ENCODE peak calls at places on chromosome 18, in eight cellular contexts. One of them, this sample, is unnamed.

GRCh38 chr18:69968073-69968472 is 20.4 kb upstream of the CD226 start:
- DNase-seq in transverse colon: no peak
- DNase-seq in DND-41: peak; percentile 62
- DNase-seq in psoas muscle: no peak
- DNase-seq in hepatocyte: no peak
- DNase-seq in HepG2: no peak
- DNase-seq in Peyer's patch: no peak
- DNase-seq in GM23338: peak; percentile 28
- DNase-seq in this sample: no peak

GRCh38 chr18:42931501-42931900 is 184.0 kb downstream of the RIT2 start:
- DNase-seq in transverse colon: no peak
- DNase-seq in DND-41: no peak
- DNase-seq in psoas muscle: no peak
- DNase-seq in hepatocyte: peak; percentile 8
- DNase-seq in HepG2: no peak
- DNase-seq in Peyer's patch: no peak
- DNase-seq in GM23338: no peak
- DNase-seq in this sample: no peak

GRCh38 chr18:58535340-58536186 is 93.3 kb downstream of the ALPK2 start:
- DNase-seq in transverse colon: no peak
- DNase-seq in DND-41: no peak
- DNase-seq in psoas muscle: no peak
- DNase-seq in hepatocyte: no peak
- DNase-seq in HepG2: no peak
- DNase-seq in Peyer's patch: no peak
- DNase-seq in GM23338: no peak
- DNase-seq in this sample: no peak

GRCh38 chr18:13570216-13570615 is 156.1 kb downstream of the FAM210A start:
- DNase-seq in transverse colon: no peak
- DNase-seq in DND-41: no peak
- DNase-seq in psoas muscle: no peak
- DNase-seq in hepatocyte: no peak
- DNase-seq in HepG2: no peak
- DNase-seq in Peyer's patch: no peak
- DNase-seq in GM23338: no peak
- DNase-seq in this sample: no peak

GRCh38 chr18:59060540-59060939 is 79.1 kb upstream of the SEC11C start:
- DNase-seq in transverse colon: no peak
- DNase-seq in DND-41: no peak
- DNase-seq in psoas muscle: no peak
- DNase-seq in hepatocyte: no peak
- DNase-seq in HepG2: no peak
- DNase-seq in Peyer's patch: no peak
- DNase-seq in GM23338: no peak
- DNase-seq in this sample: no peak

GRCh38 chr18:24031916-24032315 is 17.4 kb downstream of the TTC39C start:
- DNase-seq in transverse colon: no peak
- DNase-seq in DND-41: no peak
- DNase-seq in psoas muscle: no peak
- DNase-seq in hepatocyte: no peak
- DNase-seq in HepG2: no peak
- DNase-seq in Peyer's patch: no peak
- DNase-seq in GM23338: no peak
- DNase-seq in this sample: no peak

GRCh38 chr18:48297139-48297538 is 112.0 kb downstream of the ZBTB7C start:
- DNase-seq in transverse colon: no peak
- DNase-seq in DND-41: no peak
- DNase-seq in psoas muscle: no peak
- DNase-seq in hepatocyte: no peak
- DNase-seq in HepG2: no peak
- DNase-seq in Peyer's patch: no peak
- DNase-seq in GM23338: no peak
- DNase-seq in this sample: no peak

GRCh38 chr18:78905334-78905733 is 74.3 kb upstream of the SALL3 start:
- DNase-seq in transverse colon: no peak
- DNase-seq in DND-41: no peak
- DNase-seq in psoas muscle: no peak
- DNase-seq in hepatocyte: no peak
- DNase-seq in HepG2: no peak
- DNase-seq in Peyer's patch: no peak
- DNase-seq in GM23338: no peak
- DNase-seq in this sample: no peak

GRCh38 chr18:12657048-12657848 is 659 bp downstream of the SPIRE1 start:
- DNase-seq in transverse colon: peak; percentile 23
- DNase-seq in DND-41: no peak
- DNase-seq in psoas muscle: peak; percentile 69
- DNase-seq in hepatocyte: peak; percentile 72
- DNase-seq in HepG2: no peak
- DNase-seq in Peyer's patch: no peak
- DNase-seq in GM23338: peak; percentile 50
- DNase-seq in this sample: no peak

GRCh38 chr18:73891572-73892421 is 255.8 kb downstream of the FBXO15 start:
- DNase-seq in transverse colon: no peak
- DNase-seq in DND-41: no peak
- DNase-seq in psoas muscle: no peak
- DNase-seq in hepatocyte: peak; percentile 15
- DNase-seq in HepG2: no peak
- DNase-seq in Peyer's patch: no peak
- DNase-seq in GM23338: peak; percentile 89
- DNase-seq in this sample: no peak

GRCh38 chr18:68874361-68874760 is 76.5 kb downstream of the CCDC102B start:
- DNase-seq in transverse colon: no peak
- DNase-seq in DND-41: no peak
- DNase-seq in psoas muscle: no peak
- DNase-seq in hepatocyte: no peak
- DNase-seq in HepG2: no peak
- DNase-seq in Peyer's patch: no peak
- DNase-seq in GM23338: no peak
- DNase-seq in this sample: no peak

GRCh38 chr18:68742206-68742605 is 27.3 kb upstream of the TMX3 start:
- DNase-seq in transverse colon: no peak
- DNase-seq in DND-41: no peak
- DNase-seq in psoas muscle: no peak
- DNase-seq in hepatocyte: no peak
- DNase-seq in HepG2: no peak
- DNase-seq in Peyer's patch: no peak
- DNase-seq in GM23338: no peak
- DNase-seq in this sample: no peak

GRCh38 chr18:80203243-80203642 is 44.1 kb downstream of the PARD6G start:
- DNase-seq in transverse colon: no peak
- DNase-seq in DND-41: no peak
- DNase-seq in psoas muscle: no peak
- DNase-seq in hepatocyte: no peak
- DNase-seq in HepG2: no peak
- DNase-seq in Peyer's patch: no peak
- DNase-seq in GM23338: no peak
- DNase-seq in this sample: no peak

GRCh38 chr18:75830848-75831247 is 403.3 kb upstream of the SMIM21 start:
- DNase-seq in transverse colon: no peak
- DNase-seq in DND-41: no peak
- DNase-seq in psoas muscle: no peak
- DNase-seq in hepatocyte: no peak
- DNase-seq in HepG2: no peak
- DNase-seq in Peyer's patch: no peak
- DNase-seq in GM23338: no peak
- DNase-seq in this sample: no peak

GRCh38 chr18:32730620-32731021 is 42.2 kb downstream of the KLHL14 start:
- DNase-seq in transverse colon: no peak
- DNase-seq in DND-41: peak; percentile 31
- DNase-seq in psoas muscle: no peak
- DNase-seq in hepatocyte: no peak
- DNase-seq in HepG2: no peak
- DNase-seq in Peyer's patch: no peak
- DNase-seq in GM23338: no peak
- DNase-seq in this sample: no peak

GRCh38 chr18:7572837-7573236 is 5.7 kb downstream of the PTPRM start:
- DNase-seq in transverse colon: no peak
- DNase-seq in DND-41: no peak
- DNase-seq in psoas muscle: no peak
- DNase-seq in hepatocyte: no peak
- DNase-seq in HepG2: no peak
- DNase-seq in Peyer's patch: no peak
- DNase-seq in GM23338: no peak
- DNase-seq in this sample: no peak
- H3K4me3 ChIP-seq in transverse colon: no peak overlapping the region
- H3K4me3 ChIP-seq in DND-41: no peak overlapping the region
- H3K4me3 ChIP-seq in psoas muscle: no peak overlapping the region
- H3K4me3 ChIP-seq in hepatocyte: no peak overlapping the region
- H3K4me3 ChIP-seq in HepG2: no peak overlapping the region
- H3K4me3 ChIP-seq in Peyer's patch: no peak overlapping the region
- H3K4me3 ChIP-seq in GM23338: no peak overlapping the region
- H3K4me3 ChIP-seq in this sample: no peak overlapping the region

GRCh38 chr18:36415606-36416005 is 118.1 kb downstream of the FHOD3 start:
- DNase-seq in transverse colon: no peak
- DNase-seq in DND-41: no peak
- DNase-seq in psoas muscle: no peak
- DNase-seq in hepatocyte: no peak
- DNase-seq in HepG2: no peak
- DNase-seq in Peyer's patch: no peak
- DNase-seq in GM23338: no peak
- DNase-seq in this sample: no peak

GRCh38 chr18:36424741-36425142 is 127.2 kb downstream of the FHOD3 start:
- DNase-seq in transverse colon: no peak
- DNase-seq in DND-41: no peak
- DNase-seq in psoas muscle: no peak
- DNase-seq in hepatocyte: peak; percentile 51
- DNase-seq in HepG2: peak; percentile 6
- DNase-seq in Peyer's patch: no peak
- DNase-seq in GM23338: no peak
- DNase-seq in this sample: no peak

GRCh38 chr18:36420826-36421225 is 123.3 kb downstream of the FHOD3 start:
- DNase-seq in transverse colon: no peak
- DNase-seq in DND-41: no peak
- DNase-seq in psoas muscle: no peak
- DNase-seq in hepatocyte: no peak
- DNase-seq in HepG2: no peak
- DNase-seq in Peyer's patch: no peak
- DNase-seq in GM23338: no peak
- DNase-seq in this sample: no peak

GRCh38 chr18:36419188-36419912 is 121.8 kb downstream of the FHOD3 start:
- DNase-seq in transverse colon: no peak
- DNase-seq in DND-41: no peak
- DNase-seq in psoas muscle: no peak
- DNase-seq in hepatocyte: no peak
- DNase-seq in HepG2: no peak
- DNase-seq in Peyer's patch: no peak
- DNase-seq in GM23338: no peak
- DNase-seq in this sample: no peak

GRCh38 chr18:36419913-36420531 is 122.5 kb downstream of the FHOD3 start:
- DNase-seq in transverse colon: no peak
- DNase-seq in DND-41: peak; percentile 8
- DNase-seq in psoas muscle: no peak
- DNase-seq in hepatocyte: peak; percentile 28
- DNase-seq in HepG2: peak; percentile 5
- DNase-seq in Peyer's patch: no peak
- DNase-seq in GM23338: peak; percentile 43
- DNase-seq in this sample: no peak
- TF ChIP-seq CTCF in transverse colon: peak; percentile 7
- TF ChIP-seq CTCF in DND-41: peak; percentile 26
- TF ChIP-seq CTCF in psoas muscle: peak; percentile 48
- TF ChIP-seq CTCF in hepatocyte: no peak
- TF ChIP-seq CTCF in HepG2: no peak
- TF ChIP-seq CTCF in Peyer's patch: peak; percentile 17
- TF ChIP-seq CTCF in GM23338: peak; percentile 46
- TF ChIP-seq CTCF in this sample: no peak

DNA sequence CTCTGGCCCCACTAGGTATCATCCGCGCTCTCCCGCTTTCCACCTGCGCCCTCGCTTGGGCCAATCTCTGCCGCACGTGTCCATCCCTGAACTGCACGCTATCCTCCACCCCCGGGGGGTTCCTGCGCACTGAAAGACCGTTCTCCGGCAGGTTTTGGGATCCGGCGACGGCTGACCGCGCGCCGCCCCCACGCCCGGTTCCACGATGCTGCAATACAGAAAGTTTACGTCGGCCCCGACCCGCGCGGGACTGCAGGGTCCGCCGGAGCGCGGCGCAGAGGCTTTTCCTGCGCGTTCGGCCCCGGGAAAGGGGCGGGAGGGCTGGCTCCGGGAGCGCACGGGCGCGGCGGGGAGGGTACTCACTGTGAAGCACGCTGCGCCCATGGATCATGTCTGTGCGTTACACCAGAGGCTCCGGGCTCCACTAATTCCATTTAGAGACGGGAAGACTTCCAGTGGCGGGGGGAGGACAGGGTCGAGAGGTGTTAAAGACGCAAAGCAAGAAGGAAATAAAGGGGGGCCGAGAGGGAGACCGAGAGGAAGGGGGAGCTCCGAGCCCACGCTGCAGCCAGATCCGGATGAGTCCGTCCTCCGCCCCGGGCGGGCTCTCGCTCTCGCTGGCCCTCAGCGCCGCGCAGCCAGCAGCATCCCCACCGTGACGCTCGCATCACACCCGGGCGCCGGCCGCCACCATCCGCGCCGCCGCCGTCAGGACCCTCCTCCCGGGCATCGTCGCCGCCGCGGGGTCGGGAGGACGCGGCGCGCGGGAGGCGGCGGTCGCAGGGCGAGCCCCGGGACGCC is 686 bp downstream of the NETO1 start:
- DNase-seq in transverse colon: no peak
- DNase-seq in DND-41: peak; percentile 38
- DNase-seq in psoas muscle: no peak
- DNase-seq in hepatocyte: no peak
- DNase-seq in HepG2: no peak
- DNase-seq in Peyer's patch: no peak
- DNase-seq in GM23338: peak; percentile 60
- DNase-seq in this sample: peak; percentile 46
- H3K27ac ChIP-seq in transverse colon: no peak overlapping the region
- H3K27ac ChIP-seq in DND-41: peak overlapping the region; percentile 73
- H3K27ac ChIP-seq in psoas muscle: no peak overlapping the region
- H3K27ac ChIP-seq in hepatocyte: no peak overlapping the region
- H3K27ac ChIP-seq in HepG2: no peak overlapping the region
- H3K27ac ChIP-seq in Peyer's patch: no peak overlapping the region
- H3K27ac ChIP-seq in GM23338: no peak overlapping the region
- H3K27ac ChIP-seq in this sample: peak overlapping the region; percentile 84

GRCh38 chr18:9105420-9105819 is 2.9 kb downstream of the NDUFV2 start:
- DNase-seq in transverse colon: no peak
- DNase-seq in DND-41: no peak
- DNase-seq in psoas muscle: no peak
- DNase-seq in hepatocyte: no peak
- DNase-seq in HepG2: no peak
- DNase-seq in Peyer's patch: no peak
- DNase-seq in GM23338: no peak
- DNase-seq in this sample: no peak

GRCh38 chr18:9109523-9109922 is 7.0 kb downstream of the NDUFV2 start:
- DNase-seq in transverse colon: no peak
- DNase-seq in DND-41: no peak
- DNase-seq in psoas muscle: no peak
- DNase-seq in hepatocyte: no peak
- DNase-seq in HepG2: no peak
- DNase-seq in Peyer's patch: no peak
- DNase-seq in GM23338: no peak
- DNase-seq in this sample: no peak

GRCh38 chr18:9106094-9106493 is 3.6 kb downstream of the NDUFV2 start:
- DNase-seq in transverse colon: no peak
- DNase-seq in DND-41: no peak
- DNase-seq in psoas muscle: no peak
- DNase-seq in hepatocyte: no peak
- DNase-seq in HepG2: peak; percentile 41
- DNase-seq in Peyer's patch: no peak
- DNase-seq in GM23338: no peak
- DNase-seq in this sample: no peak

GRCh38 chr18:9106800-9107574 is 4.5 kb downstream of the NDUFV2 start:
- DNase-seq in transverse colon: no peak
- DNase-seq in DND-41: no peak
- DNase-seq in psoas muscle: no peak
- DNase-seq in hepatocyte: no peak
- DNase-seq in HepG2: no peak
- DNase-seq in Peyer's patch: no peak
- DNase-seq in GM23338: no peak
- DNase-seq in this sample: no peak

GRCh38 chr18:9108911-9109310 is 6.4 kb downstream of the NDUFV2 start:
- DNase-seq in transverse colon: no peak
- DNase-seq in DND-41: no peak
- DNase-seq in psoas muscle: no peak
- DNase-seq in hepatocyte: no peak
- DNase-seq in HepG2: no peak
- DNase-seq in Peyer's patch: no peak
- DNase-seq in GM23338: no peak
- DNase-seq in this sample: no peak
- H3K4me3 ChIP-seq in transverse colon: no peak overlapping the region
- H3K4me3 ChIP-seq in DND-41: no peak overlapping the region
- H3K4me3 ChIP-seq in psoas muscle: peak overlapping the region; percentile 35
- H3K4me3 ChIP-seq in hepatocyte: no peak overlapping the region
- H3K4me3 ChIP-seq in HepG2: no peak overlapping the region
- H3K4me3 ChIP-seq in Peyer's patch: no peak overlapping the region
- H3K4me3 ChIP-seq in GM23338: peak overlapping the region; percentile 29
- H3K4me3 ChIP-seq in this sample: no peak overlapping the region